ENCODE peak calls at places on chromosome 2, in five cellular contexts. One of them, this sample, is unnamed.

GRCh38 chr2:57408587-57408986 is 638.0 kb upstream of the VRK2 start:
- DNase-seq in GM23338: no peak
- DNase-seq in heart left ventricle: no peak
- DNase-seq in ovary: no peak
- DNase-seq in small intestine: no peak
- DNase-seq in this sample: no peak

GRCh38 chr2:94997981-94998920 is 27.3 kb upstream of the MAL start:
- DNase-seq in GM23338: peak; percentile 62
- DNase-seq in ovary: no peak
- DNase-seq in heart left ventricle: no peak
- DNase-seq in small intestine: no peak
- DNase-seq in this sample: no peak

GRCh38 chr2:1482253-1482675 is 69.0 kb downstream of the TPO start:
- DNase-seq in GM23338: no peak
- DNase-seq in ovary: no peak
- DNase-seq in heart left ventricle: peak; percentile 22
- DNase-seq in small intestine: no peak
- DNase-seq in this sample: no peak

GRCh38 chr2:63763336-63764056 is 78.2 kb upstream of the UGP2 start:
- DNase-seq in small intestine: no peak
- DNase-seq in GM23338: no peak
- DNase-seq in heart left ventricle: no peak
- DNase-seq in ovary: no peak
- DNase-seq in this sample: no peak

GRCh38 chr2:20597868-20598183 is 53.1 kb downstream of the HS1BP3 start:
- DNase-seq in GM23338: no peak
- DNase-seq in ovary: no peak
- DNase-seq in small intestine: no peak
- DNase-seq in heart left ventricle: no peak
- DNase-seq in this sample: no peak

GRCh38 chr2:126543081-126543480 is 112.9 kb upstream of the GYPC start:
- DNase-seq in GM23338: peak; percentile 27
- DNase-seq in ovary: no peak
- DNase-seq in heart left ventricle: no peak
- DNase-seq in small intestine: no peak
- DNase-seq in this sample: no peak

GRCh38 chr2:236670235-236670620 is 100.6 kb downstream of the ACKR3 start:
- DNase-seq in heart left ventricle: peak; percentile 20
- DNase-seq in GM23338: no peak
- DNase-seq in ovary: no peak
- DNase-seq in small intestine: no peak
- DNase-seq in this sample: no peak

GRCh38 chr2:218257390-218257981 is 3.3 kb upstream of the GPBAR1 start:
- DNase-seq in ovary: no peak
- DNase-seq in GM23338: peak; percentile 91
- DNase-seq in heart left ventricle: no peak
- DNase-seq in small intestine: peak; percentile 30
- DNase-seq in this sample: peak; percentile 68

GRCh38 chr2:156864230-156864629 is 393.3 kb upstream of the GALNT5 start:
- DNase-seq in heart left ventricle: no peak
- DNase-seq in small intestine: no peak
- DNase-seq in GM23338: no peak
- DNase-seq in ovary: no peak
- DNase-seq in this sample: no peak

GRCh38 chr2:75565523-75566449 is 5.0 kb upstream of the EVA1A start:
- DNase-seq in ovary: no peak
- DNase-seq in heart left ventricle: no peak
- DNase-seq in GM23338: no peak
- DNase-seq in small intestine: peak; percentile 18
- DNase-seq in this sample: no peak

GRCh38 chr2:74944987-74945782 is 13.3 kb upstream of the POLE4 start:
- DNase-seq in GM23338: no peak
- DNase-seq in small intestine: no peak
- DNase-seq in heart left ventricle: no peak
- DNase-seq in ovary: no peak
- DNase-seq in this sample: no peak

GRCh38 chr2:96923201-96923600 is 53.3 kb upstream of the SEMA4C start:
- DNase-seq in heart left ventricle: peak; percentile 26
- DNase-seq in GM23338: no peak
- DNase-seq in small intestine: no peak
- DNase-seq in ovary: no peak
- DNase-seq in this sample: no peak

GRCh38 chr2:211931314-211931713 is 607.3 kb downstream of the ERBB4 start:
- DNase-seq in heart left ventricle: no peak
- DNase-seq in small intestine: no peak
- DNase-seq in GM23338: no peak
- DNase-seq in ovary: no peak
- DNase-seq in this sample: no peak

GRCh38 chr2:64866797-64867196 is 122.4 kb upstream of the SLC1A4 start:
- DNase-seq in heart left ventricle: no peak
- DNase-seq in ovary: peak; percentile 76
- DNase-seq in GM23338: no peak
- DNase-seq in small intestine: no peak
- DNase-seq in this sample: no peak

GRCh38 chr2:215530191-215530968 is 94.5 kb upstream of the FN1 start:
- DNase-seq in ovary: no peak
- DNase-seq in GM23338: no peak
- DNase-seq in small intestine: no peak
- DNase-seq in heart left ventricle: no peak
- DNase-seq in this sample: no peak

GRCh38 chr2:96507957-96508520 is 2.9 kb upstream of the NEURL3 start:
- DNase-seq in small intestine: peak; percentile 75
- DNase-seq in heart left ventricle: peak; percentile 91
- DNase-seq in ovary: peak; percentile 55
- DNase-seq in GM23338: peak; percentile 89
- DNase-seq in this sample: peak; percentile 84

GRCh38 chr2:10400568-10400977 is 47.6 kb downstream of the ODC1 start:
- DNase-seq in GM23338: no peak
- DNase-seq in small intestine: no peak
- DNase-seq in heart left ventricle: peak; percentile 82
- DNase-seq in ovary: no peak
- DNase-seq in this sample: no peak

GRCh38 chr2:229715895-229716507 is 1.6 kb upstream of the DNER start:
- DNase-seq in GM23338: peak; percentile 83
- DNase-seq in ovary: no peak
- DNase-seq in heart left ventricle: no peak
- DNase-seq in small intestine: peak; percentile 14
- DNase-seq in this sample: no peak

GRCh38 chr2:129366263-129366662 is 613.2 kb upstream of the RAB6C start:
- DNase-seq in heart left ventricle: no peak
- DNase-seq in ovary: no peak
- DNase-seq in GM23338: no peak
- DNase-seq in small intestine: no peak
- DNase-seq in this sample: no peak

GRCh38 chr2:62597323-62597722 is 91.3 kb upstream of the TMEM17 start:
- DNase-seq in heart left ventricle: no peak
- DNase-seq in ovary: no peak
- DNase-seq in GM23338: no peak
- DNase-seq in small intestine: no peak
- DNase-seq in this sample: no peak

GRCh38 chr2:189327879-189328351 is 113.4 kb upstream of the WDR75 start:
- DNase-seq in heart left ventricle: no peak
- DNase-seq in GM23338: no peak
- DNase-seq in ovary: no peak
- DNase-seq in small intestine: no peak
- DNase-seq in this sample: no peak

GRCh38 chr2:162480067-162480466 is 136.1 kb downstream of the GCA start:
- DNase-seq in ovary: no peak
- DNase-seq in heart left ventricle: no peak
- DNase-seq in small intestine: no peak
- DNase-seq in GM23338: no peak
- DNase-seq in this sample: no peak

GRCh38 chr2:172065086-172065485 is 20.2 kb upstream of the DLX1 start:
- DNase-seq in ovary: no peak
- DNase-seq in small intestine: no peak
- DNase-seq in GM23338: no peak
- DNase-seq in heart left ventricle: no peak
- DNase-seq in this sample: no peak

GRCh38 chr2:37573818-37574388 is 97.5 kb downstream of the CDC42EP3 start:
- DNase-seq in GM23338: no peak
- DNase-seq in small intestine: no peak
- DNase-seq in heart left ventricle: no peak
- DNase-seq in ovary: no peak
- DNase-seq in this sample: no peak

GRCh38 chr2:181785677-181786344 is 105.5 kb upstream of the NEUROD1 start:
- DNase-seq in small intestine: peak; percentile 59
- DNase-seq in heart left ventricle: no peak
- DNase-seq in GM23338: no peak
- DNase-seq in ovary: no peak
- DNase-seq in this sample: no peak

GRCh38 chr2:39865751-39866150 is 86.7 kb upstream of the THUMPD2 start:
- DNase-seq in ovary: no peak
- DNase-seq in small intestine: no peak
- DNase-seq in heart left ventricle: no peak
- DNase-seq in GM23338: no peak
- DNase-seq in this sample: no peak

GRCh38 chr2:23312996-23313606 is 71.9 kb upstream of the KLHL29 start:
- DNase-seq in heart left ventricle: no peak
- DNase-seq in small intestine: no peak
- DNase-seq in ovary: no peak
- DNase-seq in GM23338: peak; percentile 84
- DNase-seq in this sample: no peak

GRCh38 chr2:39119732-39120520 is 925 bp downstream of the SOS1 start:
- DNase-seq in small intestine: peak; percentile 58
- DNase-seq in heart left ventricle: peak; percentile 76
- DNase-seq in ovary: peak; percentile 51
- DNase-seq in GM23338: peak; percentile 61
- DNase-seq in this sample: peak; percentile 57

GRCh38 chr2:234993547-234993981 is 41.7 kb downstream of the SH3BP4 start:
- DNase-seq in ovary: no peak
- DNase-seq in small intestine: no peak
- DNase-seq in GM23338: no peak
- DNase-seq in heart left ventricle: no peak
- DNase-seq in this sample: no peak

GRCh38 chr2:30239308-30240161 is 8.2 kb downstream of the LBH start:
- DNase-seq in GM23338: peak; percentile 84
- DNase-seq in heart left ventricle: peak; percentile 85
- DNase-seq in small intestine: peak; percentile 73
- DNase-seq in ovary: peak; percentile 54
- DNase-seq in this sample: peak; percentile 80

GRCh38 chr2:30238143-30238800 is 6.9 kb downstream of the LBH start:
- DNase-seq in GM23338: peak; percentile 32
- DNase-seq in heart left ventricle: peak; percentile 50
- DNase-seq in ovary: no peak
- DNase-seq in small intestine: no peak
- DNase-seq in this sample: no peak

GRCh38 chr2:30237346-30238142 is 6.2 kb downstream of the LBH start:
- DNase-seq in ovary: no peak
- DNase-seq in GM23338: no peak
- DNase-seq in heart left ventricle: peak; percentile 25
- DNase-seq in small intestine: no peak
- DNase-seq in this sample: peak; percentile 38

GRCh38 chr2:30243231-30243630 is 11.9 kb downstream of the LBH start:
- DNase-seq in small intestine: no peak
- DNase-seq in GM23338: no peak
- DNase-seq in heart left ventricle: no peak
- DNase-seq in ovary: no peak
- DNase-seq in this sample: no peak

DNA sequence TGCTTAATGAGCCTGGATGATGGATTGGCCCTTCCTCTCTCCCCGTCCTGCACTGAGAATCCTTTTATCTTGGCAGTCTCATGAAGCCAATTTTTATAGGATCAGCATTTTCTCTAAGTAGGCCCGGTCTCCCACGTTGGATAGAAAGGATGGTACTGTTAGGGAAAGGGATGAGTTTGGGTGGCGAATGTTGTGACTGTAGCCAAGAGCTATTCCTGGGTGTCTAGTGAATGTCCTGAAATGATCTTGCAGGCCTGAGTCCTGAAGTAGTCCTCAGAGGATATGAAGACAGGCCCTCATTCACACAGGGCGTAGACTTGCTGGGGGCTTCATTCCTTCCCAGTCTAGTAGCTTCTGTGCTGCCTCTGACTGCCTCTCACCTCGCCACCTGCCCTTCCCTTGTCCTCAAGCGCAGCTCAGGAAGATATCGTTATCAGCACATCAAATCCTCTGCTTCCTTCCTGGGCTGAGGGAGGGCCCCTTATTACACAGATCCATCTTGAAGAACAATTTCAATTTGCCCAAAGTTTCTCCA is 8.9 kb downstream of the LBH start:
- DNase-seq in heart left ventricle: no peak
- DNase-seq in GM23338: no peak
- DNase-seq in ovary: no peak
- DNase-seq in small intestine: no peak
- DNase-seq in this sample: no peak
- H3K4me1 ChIP-seq in heart left ventricle: peaks cover 89% of the 10 kb centered on the region
- H3K4me1 ChIP-seq in GM23338: no peaks in the 10 kb centered on the region
- H3K4me1 ChIP-seq in ovary: peaks cover 18% of the 10 kb centered on the region
- H3K4me1 ChIP-seq in small intestine: no peaks in the 10 kb centered on the region
- H3K4me1 ChIP-seq in this sample: peaks cover 90% of the 10 kb centered on the region

DNA sequence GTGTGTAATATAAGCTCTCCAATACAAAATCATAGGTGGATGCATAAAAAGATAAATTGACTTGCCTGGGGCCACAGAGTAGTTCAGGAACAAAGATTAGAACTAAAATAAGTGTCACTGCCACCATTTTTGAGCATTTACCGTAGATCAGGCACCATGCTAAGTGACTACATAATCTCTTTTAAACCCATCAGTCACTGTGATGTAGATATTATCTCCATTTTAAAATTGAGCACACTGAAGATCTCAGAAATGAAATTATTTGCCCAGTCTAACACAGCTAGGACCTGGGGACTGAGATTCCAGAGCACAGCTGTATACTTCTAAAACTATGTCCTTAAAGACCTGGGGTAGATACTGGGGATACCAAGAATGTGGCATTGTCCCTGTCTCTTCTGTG is 737.3 kb downstream of the CNTNAP5 start:
- DNase-seq in GM23338: no peak
- DNase-seq in small intestine: no peak
- DNase-seq in ovary: no peak
- DNase-seq in heart left ventricle: no peak
- DNase-seq in this sample: no peak
- H3K4me1 ChIP-seq in GM23338: no peaks in the 10 kb centered on the region
- H3K4me1 ChIP-seq in small intestine: no peaks in the 10 kb centered on the region
- H3K4me1 ChIP-seq in ovary: no peaks in the 10 kb centered on the region
- H3K4me1 ChIP-seq in heart left ventricle: no peaks in the 10 kb centered on the region
- H3K4me1 ChIP-seq in this sample: no peaks in the 10 kb centered on the region

DNA sequence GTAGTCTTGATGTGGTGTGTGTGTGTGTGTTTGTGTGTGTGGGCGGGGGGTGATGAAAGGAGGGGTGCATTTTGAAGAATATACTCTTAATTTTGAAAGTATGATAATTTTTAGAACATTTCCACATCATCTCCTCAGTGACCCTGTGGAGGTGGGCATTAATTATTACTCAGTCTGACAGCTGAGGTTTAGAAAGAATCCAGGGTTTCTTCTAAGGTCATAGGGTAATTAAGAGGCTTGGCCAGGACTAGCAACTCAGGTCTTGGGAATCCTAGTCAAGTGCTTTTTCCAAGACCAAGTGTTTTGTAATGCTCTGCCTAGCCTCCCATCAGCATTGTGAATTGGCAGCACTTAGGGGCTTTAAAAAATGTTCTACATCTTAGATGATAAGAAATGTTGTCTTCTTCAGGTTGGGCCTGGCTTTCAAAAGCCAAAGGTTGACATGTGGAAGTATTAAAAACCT is 100.6 kb downstream of the SPTBN1 start:
- DNase-seq in GM23338: no peak
- DNase-seq in heart left ventricle: no peak
- DNase-seq in small intestine: no peak
- DNase-seq in ovary: no peak
- DNase-seq in this sample: no peak
- H3K4me1 ChIP-seq in GM23338: peaks cover 26% of the 10 kb centered on the region
- H3K4me1 ChIP-seq in heart left ventricle: peaks cover 97% of the 10 kb centered on the region
- H3K4me1 ChIP-seq in small intestine: peaks cover 5% of the 10 kb centered on the region
- H3K4me1 ChIP-seq in ovary: peaks cover 16% of the 10 kb centered on the region
- H3K4me1 ChIP-seq in this sample: peaks cover 15% of the 10 kb centered on the region

GRCh38 chr2:105804266-105804665 is 59.6 kb downstream of the NCK2 start:
- DNase-seq in ovary: no peak
- DNase-seq in heart left ventricle: no peak
- DNase-seq in GM23338: no peak
- DNase-seq in small intestine: no peak
- DNase-seq in this sample: no peak
- H3K4me1 ChIP-seq in ovary: peaks cover 12% of the 10 kb centered on the region
- H3K4me1 ChIP-seq in heart left ventricle: peaks cover 46% of the 10 kb centered on the region
- H3K4me1 ChIP-seq in GM23338: peaks cover 42% of the 10 kb centered on the region
- H3K4me1 ChIP-seq in small intestine: peaks cover 14% of the 10 kb centered on the region
- H3K4me1 ChIP-seq in this sample: peaks cover 95% of the 10 kb centered on the region